ENCODE peak calls at places on chromosomes 7 and 10, in four cellular contexts. Z, O, R and B are unnamed samples.

GRCh38 chr7:130649004-130649790 is 19.4 kb downstream of the COPG2 start:
- DNase-seq in Z (no peak), O (no peak), R (no peak), B (peak; percentile 63)

GRCh38 chr7:20287317-20287716 is 43.4 kb upstream of the ITGB8 start:
- DNase-seq in Z (no peak), O (no peak), R (no peak), B (no peak)

GRCh38 chr7:6502886-6503285 is 48.4 kb downstream of the GRID2IP start:
- DNase-seq in Z (no peak), O (no peak), R (no peak), B (no peak)

GRCh38 chr7:119197872-119198527 is 973.5 kb downstream of the ANKRD7 start:
- DNase-seq in Z (peak; percentile 31), O (no peak), R (peak; percentile 41), B (peak; percentile 0)

GRCh38 chr7:69738396-69738889 is 140.2 kb downstream of the AUTS2 start:
- DNase-seq in Z (no peak), O (no peak), R (no peak), B (peak; percentile 82)

GRCh38 chr10:22615819-22616499 is 98.4 kb downstream of the PIP4K2A start:
- DNase-seq in Z (no peak), O (peak; percentile 71), R (peak; percentile 72), B (peak; percentile 35)

GRCh38 chr7:96327429-96327828 is 5.5 kb upstream of the SLC25A13 start:
- DNase-seq in Z (no peak), O (no peak), R (peak; percentile 74), B (no peak)

GRCh38 chr10:14468022-14468421 is 137.3 kb upstream of the FRMD4A start:
- DNase-seq in Z (no peak), O (no peak), R (no peak), B (no peak)

GRCh38 chr7:113128028-113128427 is 9.7 kb upstream of the SMIM30 start:
- DNase-seq in Z (no peak), O (no peak), R (no peak), B (no peak)

GRCh38 chr7:29035044-29035740 is 77.1 kb upstream of the TRIL start:
- DNase-seq in Z (no peak), O (no peak), R (peak; percentile 80), B (no peak)

GRCh38 chr10:78321500-78321899 is 287.8 kb downstream of the RPS24 start:
- DNase-seq in Z (no peak), O (no peak), R (no peak), B (no peak)

GRCh38 chr10:48605786-48606529 is 1.1 kb upstream of the ARHGAP22 start:
- DNase-seq in Z (no peak), O (no peak), R (no peak), B (no peak)

GRCh38 chr10:86635402-86635801 is 18.9 kb upstream of the OPN4 start:
- DNase-seq in Z (no peak), O (no peak), R (no peak), B (no peak)

GRCh38 chr7:148962823-148963582 is 65.3 kb downstream of the PDIA4 start:
- DNase-seq in Z (no peak), O (peak; percentile 67), R (peak; percentile 45), B (peak; percentile 68)

GRCh38 chr10:94500063-94500462 is 45.5 kb upstream of the HELLS start:
- DNase-seq in Z (no peak), O (no peak), R (peak; percentile 10), B (no peak)

GRCh38 chr7:113698556-113699220 is 220.1 kb downstream of the PPP1R3A start:
- DNase-seq in Z (no peak), O (peak; percentile 20), R (peak; percentile 15), B (no peak)

GRCh38 chr10:132463333-132464255 is 66.6 kb downstream of the PWWP2B start:
- DNase-seq in Z (no peak), O (no peak), R (no peak), B (no peak)

GRCh38 chr7:135650831-135651573 is 11.3 kb upstream of the STMP1 start:
- DNase-seq in Z (no peak), O (no peak), R (no peak), B (no peak)

GRCh38 chr10:59801171-59801570 is 47.9 kb upstream of the MRLN start:
- DNase-seq in Z (no peak), O (no peak), R (no peak), B (no peak)

GRCh38 chr7:112143151-112143550 is 63.0 kb downstream of the DOCK4 start:
- DNase-seq in Z (no peak), O (no peak), R (no peak), B (no peak)

GRCh38 chr7:94874036-94874745 is 33.2 kb upstream of the PPP1R9A start:
- DNase-seq in Z (no peak), O (no peak), R (no peak), B (no peak)

GRCh38 chr10:74213571-74214162 is 62.6 kb downstream of the ADK start:
- DNase-seq in Z (no peak), O (peak; percentile 52), R (peak; percentile 48), B (no peak)

GRCh38 chr10:125084191-125085186 is 75.9 kb downstream of the CTBP2 start:
- DNase-seq in Z (peak; percentile 38), O (no peak), R (peak; percentile 12), B (no peak)

GRCh38 chr7:37220664-37221063 is 228.0 kb downstream of the ELMO1 start:
- DNase-seq in Z (no peak), O (no peak), R (no peak), B (no peak)

GRCh38 chr7:37215524-37215923 is 233.1 kb downstream of the ELMO1 start:
- DNase-seq in Z (no peak), O (no peak), R (no peak), B (no peak)

GRCh38 chr7:37216156-37216839 is 232.4 kb downstream of the ELMO1 start:
- DNase-seq in Z (no peak), O (no peak), R (no peak), B (no peak)

GRCh38 chr7:37216923-37217322 is 231.7 kb downstream of the ELMO1 start:
- DNase-seq in Z (no peak), O (no peak), R (no peak), B (no peak)

DNA sequence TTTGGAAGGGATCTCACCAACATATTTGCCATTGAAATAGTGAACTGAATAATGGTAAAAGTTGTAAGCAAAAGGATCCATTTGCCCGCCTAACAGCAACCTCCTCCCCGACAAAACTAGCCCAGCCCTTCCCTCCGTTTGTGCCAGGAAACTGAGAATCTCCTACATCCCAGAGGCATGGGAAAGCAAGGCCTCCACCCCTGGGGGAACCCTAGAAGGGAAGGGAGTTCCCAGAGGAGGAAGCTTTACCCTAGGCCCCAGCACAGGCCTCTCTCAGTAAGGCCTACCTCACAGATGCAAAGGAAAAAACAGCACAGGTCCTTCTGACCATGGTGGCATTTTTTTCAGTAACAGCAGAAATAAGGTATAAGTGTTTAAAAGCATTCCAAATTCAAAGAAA is 229.7 kb downstream of the ELMO1 start:
- DNase-seq in Z (no peak), O (no peak), R (no peak), B (no peak)
- TF ChIP-seq CBX5 in Z (no peak), O (no peak), R (no peak), B (no peak)

GRCh38 chr10:17918187-17918903 is 33.4 kb upstream of the SLC39A12 start:
- DNase-seq in Z (no peak), O (no peak), R (no peak), B (no peak)

GRCh38 chr10:17921378-17921777 is 30.3 kb upstream of the SLC39A12 start:
- DNase-seq in Z (no peak), O (no peak), R (no peak), B (no peak)

DNA sequence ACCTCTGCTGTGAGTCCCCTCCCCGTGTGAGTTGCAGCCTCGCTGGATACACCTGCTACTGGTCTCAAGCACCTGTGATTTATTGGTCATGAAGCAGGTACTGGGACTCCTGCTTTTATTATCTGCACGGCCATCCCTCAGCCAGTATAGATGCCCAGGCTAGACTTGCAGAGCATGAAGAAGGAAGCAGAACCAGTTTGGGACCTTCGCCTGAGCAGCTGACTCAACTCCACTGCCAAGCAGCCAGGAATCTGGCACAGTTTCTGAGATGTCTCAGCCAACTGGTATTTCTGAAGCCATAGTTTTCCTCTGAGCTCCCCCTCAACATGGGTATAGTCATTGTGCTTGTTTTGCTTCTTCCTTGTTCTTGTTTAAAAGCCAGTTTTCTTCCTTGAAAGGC is 28.0 kb upstream of the SLC39A12 start:
- DNase-seq in Z (no peak), O (no peak), R (no peak), B (no peak)
- TF ChIP-seq CBX5 in Z (no peak), O (no peak), R (no peak), B (no peak)

GRCh38 chr7:16357921-16358320 is 63.4 kb downstream of the CRPPA start:
- DNase-seq in Z (no peak), O (no peak), R (no peak), B (no peak)
- TF ChIP-seq CBX5 in Z (no peak), O (no peak), R (no peak), B (no peak)

GRCh38 chr7:156989766-156990535 is 20.5 kb downstream of the MNX1 start:
- DNase-seq in Z (no peak), O (no peak), R (no peak), B (no peak)

GRCh38 chr7:156994417-156994816 is 16.0 kb downstream of the MNX1 start:
- DNase-seq in Z (no peak), O (no peak), R (no peak), B (no peak)

GRCh38 chr7:156993925-156994235 is 16.6 kb downstream of the MNX1 start:
- DNase-seq in Z (no peak), O (no peak), R (no peak), B (no peak)

GRCh38 chr7:156988605-156989185 is 21.8 kb downstream of the MNX1 start:
- DNase-seq in Z (no peak), O (no peak), R (peak; percentile 94), B (no peak)

GRCh38 chr7:156993021-156993924 is 17.2 kb downstream of the MNX1 start:
- DNase-seq in Z (no peak), O (no peak), R (no peak), B (no peak)
- TF ChIP-seq CBX5 in Z (no peak), O (no peak), R (no peak), B (no peak)

GRCh38 chr10:88800152-88801125 is 2.1 kb upstream of the LIPM start:
- DNase-seq in Z (no peak), O (no peak), R (no peak), B (no peak)
- TF ChIP-seq CBX5 in Z (no peak), O (no peak), R (no peak), B (no peak)

GRCh38 chr10:126669188-126669587 is 1.3 kb downstream of the C10orf90 start:
- DNase-seq in Z (no peak), O (no peak), R (no peak), B (no peak)

GRCh38 chr10:126670886-126671285 is 393 bp upstream of the C10orf90 start:
- DNase-seq in Z (no peak), O (no peak), R (no peak), B (no peak)

GRCh38 chr10:126670056-126670743 is at the start of gene C10orf90:
- DNase-seq in Z (no peak), O (no peak), R (no peak), B (no peak)

GRCh38 chr10:126673565-126673964 is 3.1 kb upstream of the C10orf90 start:
- DNase-seq in Z (no peak), O (no peak), R (no peak), B (no peak)

GRCh38 chr10:126671402-126671975 is 996 bp upstream of the C10orf90 start:
- DNase-seq in Z (no peak), O (no peak), R (no peak), B (no peak)
- TF ChIP-seq CBX5 in Z (no peak), O (no peak), R (no peak), B (no peak)